ENCODE peak calls at places on chromosomes 11 and 22, in ten cellular contexts. I, N, T, W, E, X, B, F, G and U are unnamed samples.

GRCh38 chr11:126817523-126818450 is 182.8 kb downstream of the KIRREL3 start:
- DNase-seq in I (peak), N (no peak), T (no peak), W (no peak), E (no peak), X (no peak), B (no peak), F (no peak), G (no peak), U (no peak)

GRCh38 chr11:19187880-19188279 is 13.9 kb downstream of the CSRP3 start:
- DNase-seq in I (no peak), N (no peak), T (no peak), W (no peak), E (no peak), X (no peak), B (no peak), F (no peak), G (no peak), U (no peak)

GRCh38 chr11:57514538-57515331 is 767 bp downstream of the SLC43A1 start:
- DNase-seq in I (no peak), N (peak), T (peak), W (no peak), E (no peak), X (peak), B (peak), F (peak), G (peak), U (peak)

GRCh38 chr22:43249789-43250188 is 62.9 kb upstream of the TTLL12 start:
- DNase-seq in I (no peak), N (no peak), T (no peak), W (no peak), E (no peak), X (no peak), B (no peak), F (no peak), G (no peak), U (no peak)

GRCh38 chr22:46579751-46580449 is 40.3 kb upstream of the GRAMD4 start:
- DNase-seq in I (no peak), N (no peak), T (peak), W (no peak), E (no peak), X (no peak), B (peak), F (peak), G (no peak), U (peak)

GRCh38 chr11:123063396-123064267 is 1.7 kb upstream of the HSPA8 start:
- DNase-seq in I (peak), N (no peak), T (no peak), W (no peak), E (no peak), X (peak), B (peak), F (no peak), G (peak), U (no peak)

GRCh38 chr22:20238567-20239062 is 29.5 kb downstream of the RTN4R start:
- DNase-seq in I (no peak), N (peak), T (no peak), W (no peak), E (peak), X (no peak), B (peak), F (peak), G (peak), U (no peak)

GRCh38 chr11:57746920-57747319 is 4.7 kb downstream of the BTBD18 start:
- DNase-seq in I (no peak), N (no peak), T (no peak), W (no peak), E (no peak), X (no peak), B (no peak), F (no peak), G (no peak), U (no peak)

GRCh38 chr22:45240137-45240809 is 421 bp downstream of the KIAA0930 start:
- DNase-seq in I (no peak), N (no peak), T (peak), W (no peak), E (no peak), X (peak), B (no peak), F (peak), G (peak), U (no peak)

GRCh38 chr11:118401880-118402590 is 629 bp downstream of the ATP5MG start:
- DNase-seq in I (peak), N (no peak), T (no peak), W (peak), E (no peak), X (peak), B (no peak), F (no peak), G (no peak), U (no peak)

GRCh38 chr11:104095791-104096190 is 59.4 kb downstream of the DDI1 start:
- DNase-seq in I (no peak), N (no peak), T (no peak), W (no peak), E (no peak), X (no peak), B (no peak), F (no peak), G (no peak), U (no peak)

GRCh38 chr11:73349633-73350032 is 26.6 kb upstream of the RELT start:
- DNase-seq in I (no peak), N (no peak), T (no peak), W (no peak), E (no peak), X (no peak), B (no peak), F (no peak), G (no peak), U (no peak)

GRCh38 chr11:129298990-129299389 is 76.7 kb upstream of the BARX2 start:
- DNase-seq in I (no peak), N (no peak), T (no peak), W (no peak), E (no peak), X (no peak), B (no peak), F (no peak), G (no peak), U (no peak)

GRCh38 chr11:45457649-45458048 is 171.5 kb upstream of the SYT13 start:
- DNase-seq in I (peak), N (no peak), T (no peak), W (no peak), E (peak), X (peak), B (peak), F (no peak), G (no peak), U (no peak)

GRCh38 chr22:26174280-26174679 is 5.0 kb downstream of the SEZ6L start:
- DNase-seq in I (peak), N (peak), T (no peak), W (no peak), E (no peak), X (no peak), B (no peak), F (no peak), G (no peak), U (no peak)

GRCh38 chr11:35030716-35031213 is 108.2 kb upstream of the CD44 start:
- DNase-seq in I (peak), N (no peak), T (peak), W (peak), E (peak), X (peak), B (peak), F (no peak), G (no peak), U (no peak)

GRCh38 chr11:118913411-118914125 is 12.2 kb downstream of the BCL9L start:
- DNase-seq in I (no peak), N (no peak), T (peak), W (peak), E (no peak), X (no peak), B (no peak), F (no peak), G (no peak), U (peak)

GRCh38 chr22:19762315-19763140 is 1.9 kb downstream of the TBX1 start:
- DNase-seq in I (no peak), N (no peak), T (no peak), W (no peak), E (no peak), X (no peak), B (no peak), F (no peak), G (no peak), U (no peak)

GRCh38 chr11:86660011-86660595 is 12.3 kb downstream of the ME3 start:
- DNase-seq in I (peak), N (no peak), T (no peak), W (no peak), E (peak), X (peak), B (no peak), F (no peak), G (no peak), U (no peak)

DNA sequence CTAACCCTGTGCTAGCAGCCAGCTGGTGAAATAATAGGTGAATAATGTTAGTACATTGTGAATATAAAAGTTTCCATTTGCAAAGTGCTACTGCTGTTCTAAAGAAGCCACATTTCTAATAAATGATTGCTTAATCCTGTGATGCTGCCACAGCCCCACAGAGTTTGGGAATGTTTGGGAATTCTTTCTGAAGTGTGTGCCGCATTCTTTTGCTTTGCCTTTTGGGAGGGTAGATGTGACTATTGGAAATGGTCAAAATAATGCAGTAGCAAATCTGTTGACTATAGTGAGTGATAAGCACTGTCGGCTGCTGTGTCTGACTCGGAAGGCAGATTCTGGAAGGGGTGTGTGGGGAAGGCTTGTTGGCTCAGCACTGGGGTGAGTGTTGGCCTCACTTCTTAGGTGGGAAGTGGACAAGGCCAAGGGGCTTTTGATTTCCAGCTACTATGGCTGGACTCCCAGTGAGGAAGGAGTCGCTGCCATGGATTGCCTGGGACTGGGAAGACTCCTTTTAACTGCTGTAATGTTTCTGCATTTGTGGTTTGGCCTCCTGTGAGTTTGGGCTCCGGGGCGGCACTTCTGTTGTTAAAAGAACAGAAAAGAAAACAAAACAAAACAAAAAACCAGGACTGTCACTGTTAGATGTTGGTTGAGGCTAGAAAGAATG is 20.0 kb downstream of the ZBTB16 start:
- DNase-seq in I (no peak), N (no peak), T (no peak), W (no peak), E (no peak), X (peak), B (peak), F (no peak), G (no peak), U (no peak)
- H3K4me3 ChIP-seq in I (no peak), N (no peak), T (no peak), W (no peak), E (no peak), X (no peak), B (no peak), F (no peak), G (no peak), U (no peak)

GRCh38 chr22:30305906-30306628 is 16.8 kb upstream of the CASTOR1 start:
- DNase-seq in I (no peak), N (no peak), T (no peak), W (peak), E (no peak), X (no peak), B (no peak), F (no peak), G (peak), U (no peak)

GRCh38 chr22:30308096-30308495 is 18.6 kb downstream of the TBC1D10A start:
- DNase-seq in I (no peak), N (no peak), T (no peak), W (no peak), E (no peak), X (no peak), B (peak), F (no peak), G (no peak), U (no peak)

GRCh38 chr22:30306629-30307016 is 17.3 kb upstream of the CASTOR1 start:
- DNase-seq in I (no peak), N (no peak), T (no peak), W (no peak), E (no peak), X (no peak), B (no peak), F (no peak), G (no peak), U (no peak)

GRCh38 chr22:30308518-30309230 is 18.1 kb downstream of the TBC1D10A start:
- DNase-seq in I (peak), N (no peak), T (no peak), W (no peak), E (no peak), X (no peak), B (peak), F (no peak), G (no peak), U (no peak)

GRCh38 chr22:30307026-30307574 is 17.8 kb upstream of the CASTOR1 start:
- DNase-seq in I (no peak), N (no peak), T (no peak), W (no peak), E (no peak), X (no peak), B (peak), F (no peak), G (no peak), U (no peak)
- H3K4me3 ChIP-seq in I (no peak), N (no peak), T (no peak), W (no peak), E (no peak), X (no peak), B (no peak), F (no peak), G (no peak), U (no peak)

GRCh38 chr11:67291481-67292381 is 2.6 kb downstream of the ANKRD13D start:
- DNase-seq in I (no peak), N (no peak), T (peak), W (no peak), E (no peak), X (no peak), B (peak), F (peak), G (no peak), U (peak)
- H3K4me3 ChIP-seq in I (no peak), N (no peak), T (no peak), W (no peak), E (no peak), X (no peak), B (no peak), F (no peak), G (no peak), U (no peak)

GRCh38 chr11:67644042-67644441 is 4.5 kb upstream of the TBX10 start:
- DNase-seq in I (no peak), N (no peak), T (no peak), W (peak), E (no peak), X (no peak), B (no peak), F (no peak), G (no peak), U (no peak)
- H3K4me3 ChIP-seq in I (no peak), N (no peak), T (no peak), W (no peak), E (no peak), X (no peak), B (no peak), F (no peak), G (no peak), U (no peak)

GRCh38 chr11:75467311-75467710 is 34.3 kb upstream of the KLHL35 start:
- DNase-seq in I (no peak), N (no peak), T (no peak), W (no peak), E (no peak), X (no peak), B (no peak), F (no peak), G (no peak), U (no peak)
- H3K4me3 ChIP-seq in I (no peak), N (no peak), T (no peak), W (no peak), E (no peak), X (no peak), B (no peak), F (no peak), G (no peak), U (no peak)